ENCODE peak calls at places on chromosomes 13 and 19, in six cellular contexts. M is H9, I is neuronal stem cell, D is tibial artery, U is left ventricle myocardium inferior, S is BE2C. B is an unnamed sample. For H3K27me3 and H3K4me1, the result is how much of the 10 kb centered on the place peaks cover.

GRCh38 chr19:38893341-38893771 is 6.1 kb downstream of the SIRT2 start:
- DNase-seq in M (no peak), I (no peak), D (no peak), U (no peak), S (no peak), B (no peak)

GRCh38 chr13:40408602-40409001 is 257.8 kb downstream of the FOXO1 start:
- DNase-seq in M (no peak), I (no peak), D (no peak), U (no peak), S (no peak), B (no peak)

GRCh38 chr19:39497850-39498261 is 891 bp upstream of the DLL3 start:
- DNase-seq in M (peak), I (peak), D (no peak), U (no peak), S (peak), B (peak)

GRCh38 chr19:39997595-39998216 is 846 bp downstream of the ZNF546 start:
- DNase-seq in M (no peak), I (no peak), D (no peak), U (no peak), S (no peak), B (no peak)

GRCh38 chr19:13228561-13228960 is 78.3 kb downstream of the IER2 start:
- DNase-seq in M (no peak), I (no peak), D (no peak), U (no peak), S (no peak), B (no peak)

GRCh38 chr13:101292711-101293110 is 123.6 kb downstream of the NALCN start:
- DNase-seq in M (no peak), I (no peak), D (no peak), U (no peak), S (no peak), B (no peak)

GRCh38 chr13:28753208-28753892 is 34.6 kb upstream of the SLC46A3 start:
- DNase-seq in M (peak), I (no peak), D (peak), U (peak), S (peak), B (peak)

GRCh38 chr19:47778954-47779351 is 450 bp downstream of the SELENOW start:
- DNase-seq in M (no peak), I (no peak), D (peak), U (peak), S (no peak), B (peak)

GRCh38 chr13:47457631-47458030 is 543.4 kb downstream of the SUCLA2 start:
- DNase-seq in M (no peak), I (no peak), D (no peak), U (no peak), S (no peak), B (no peak)

GRCh38 chr19:46303702-46304397 is 7.0 kb downstream of the HIF3A start:
- DNase-seq in M (peak), I (peak), D (peak), U (peak), S (peak), B (peak)

GRCh38 chr13:99960663-99961440 is 10.7 kb downstream of the ZIC5 start:
- DNase-seq in M (no peak), I (no peak), D (no peak), U (no peak), S (no peak), B (no peak)

GRCh38 chr19:35045667-35046300 is 4.3 kb downstream of the HPN start:
- DNase-seq in M (peak), I (no peak), D (peak), U (no peak), S (no peak), B (no peak)

GRCh38 chr13:107301724-107302374 is 733.9 kb upstream of the ARGLU1 start:
- DNase-seq in M (peak), I (peak), D (no peak), U (no peak), S (peak), B (no peak)

GRCh38 chr19:4503224-4504170 is 14.8 kb downstream of the PLIN4 start:
- DNase-seq in M (no peak), I (no peak), D (no peak), U (no peak), S (peak), B (no peak)

GRCh38 chr13:113861433-113862030 is 2.3 kb downstream of the GAS6 start:
- DNase-seq in M (peak), I (no peak), D (no peak), U (no peak), S (peak), B (peak)

GRCh38 chr19:10848208-10848843 is at the start of gene C19orf38:
- DNase-seq in M (no peak), I (no peak), D (no peak), U (no peak), S (no peak), B (no peak)

GRCh38 chr19:53849237-53849676 is 18.4 kb upstream of the MYADM start:
- DNase-seq in M (no peak), I (no peak), D (no peak), U (no peak), S (no peak), B (no peak)

GRCh38 chr19:39007096-39007495 is 25.3 kb downstream of the FBXO27 start:
- DNase-seq in M (no peak), I (no peak), D (no peak), U (no peak), S (no peak), B (no peak)

GRCh38 chr19:51375504-51376221 is 3.2 kb upstream of the NKG7 start:
- DNase-seq in M (no peak), I (no peak), D (no peak), U (no peak), S (no peak), B (no peak)

GRCh38 chr19:11710313-11710712 is 28.4 kb downstream of the ZNF823 start:
- DNase-seq in M (no peak), I (no peak), D (no peak), U (no peak), S (no peak), B (no peak)

GRCh38 chr13:66995366-66995663 is 234.8 kb downstream of the PCDH9 start:
- DNase-seq in M (no peak), I (no peak), D (no peak), U (no peak), S (no peak), B (no peak)

GRCh38 chr13:46172531-46172991 is 9.4 kb downstream of the LCP1 start:
- DNase-seq in M (no peak), I (no peak), D (peak), U (no peak), S (no peak), B (no peak)

GRCh38 chr19:1264801-1265610 is 4.1 kb upstream of the CIRBP start:
- DNase-seq in M (peak), I (no peak), D (peak), U (peak), S (peak), B (peak)

GRCh38 chr19:15977690-15978089 is 28.9 kb downstream of the OR10H4 start:
- DNase-seq in M (no peak), I (no peak), D (no peak), U (no peak), S (no peak), B (no peak)

GRCh38 chr19:15971217-15971616 is 22.4 kb downstream of the OR10H4 start:
- DNase-seq in M (no peak), I (no peak), D (no peak), U (no peak), S (no peak), B (no peak)

GRCh38 chr19:15979293-15979692 is 30.5 kb downstream of the OR10H4 start:
- DNase-seq in M (no peak), I (no peak), D (no peak), U (no peak), S (no peak), B (no peak)

DNA sequence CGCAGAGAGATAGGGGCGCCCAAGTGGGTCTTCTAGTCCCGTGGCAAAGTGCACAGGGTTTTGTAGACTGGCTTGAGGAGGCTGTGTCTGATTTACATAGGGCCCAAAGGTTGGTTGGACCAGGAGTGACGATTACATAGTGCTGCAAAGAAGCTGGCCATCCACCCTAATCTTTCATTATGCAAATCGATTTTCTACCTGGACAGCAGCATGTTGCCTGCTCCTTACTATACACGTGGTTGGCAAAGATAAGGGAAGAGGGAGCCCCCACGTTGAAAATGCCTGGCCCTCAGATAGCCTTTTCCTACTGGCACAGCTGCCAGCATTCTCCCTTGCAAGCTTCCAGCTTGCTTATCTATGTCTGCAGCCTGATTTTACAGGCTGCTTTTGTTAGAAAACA is 28.4 kb downstream of the OR10H4 start:
- DNase-seq in M (no peak), I (no peak), D (no peak), U (no peak), S (no peak), B (no peak)
- H3K27me3 ChIP-seq in M (under half), I (under half), D (under half), U (half or more), S (under half), B (under half)

DNA sequence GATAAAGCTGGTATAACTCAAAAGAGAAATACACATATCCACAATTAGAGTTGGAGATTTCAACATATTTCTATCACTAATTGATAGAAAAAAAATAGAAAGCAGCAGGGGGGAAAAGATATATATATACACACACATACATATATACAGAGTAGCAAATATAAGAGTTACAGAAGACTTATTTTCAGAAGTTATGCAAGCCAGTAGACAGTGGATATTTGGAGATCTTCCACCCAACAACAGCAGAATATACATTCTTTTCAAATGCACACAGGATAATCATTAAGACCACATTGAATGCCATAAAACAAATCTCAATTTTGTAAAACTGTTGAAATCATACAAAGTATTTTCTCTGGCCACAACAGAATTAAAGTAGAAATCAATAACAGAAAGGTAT is 192.8 kb downstream of the LACC1 start:
- DNase-seq in M (no peak), I (no peak), D (no peak), U (no peak), S (no peak), B (no peak)
- H3K4me1 ChIP-seq in M (under half), I (under half), D (under half), U (under half), S (under half), B (under half)

GRCh38 chr13:96279904-96280303 is 190.0 kb downstream of the HS6ST3 start:
- DNase-seq in M (no peak), I (no peak), D (no peak), U (no peak), S (no peak), B (no peak)
- H3K27me3 ChIP-seq in M (under half), I (under half), D (under half), U (under half), S (under half), B (under half)

DNA sequence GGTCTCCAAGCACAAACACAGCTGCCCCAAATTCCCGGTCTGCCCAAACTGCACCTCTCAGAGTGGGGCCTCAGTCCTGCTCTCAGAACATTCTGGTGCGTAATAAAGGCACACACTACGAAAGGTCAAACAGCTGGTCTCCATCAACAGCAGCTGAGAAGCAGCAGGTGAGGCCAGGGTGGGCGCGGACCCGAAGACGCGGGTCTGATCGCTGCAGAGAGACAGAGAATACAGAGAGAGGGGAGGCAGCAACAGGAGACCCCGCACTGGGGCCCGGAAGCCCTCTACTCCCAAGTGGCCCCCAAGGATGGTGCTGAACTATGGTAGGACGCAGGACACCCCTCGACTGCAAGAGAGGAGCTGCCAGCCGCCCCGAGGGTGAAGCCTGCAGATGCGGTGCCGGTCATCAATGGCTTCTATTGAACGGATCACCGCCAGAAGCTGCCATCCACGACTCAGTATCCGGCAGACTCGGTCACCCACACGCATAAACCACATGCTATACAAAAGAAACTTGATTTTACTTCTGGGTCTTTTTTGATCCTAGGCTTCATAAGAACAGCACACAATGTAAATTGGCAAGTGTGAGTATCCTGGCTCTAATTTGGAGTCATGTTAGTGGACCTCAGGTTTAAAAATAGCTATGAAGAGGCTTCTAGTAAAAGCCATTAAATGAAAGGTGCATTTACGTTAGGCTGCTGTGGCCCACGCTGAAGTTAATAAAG is 33.4 kb downstream of the STK24 start:
- DNase-seq in M (no peak), I (no peak), D (no peak), U (no peak), S (no peak), B (no peak)
- H3K4me1 ChIP-seq in M (under half), I (under half), D (half or more), U (half or more), S (under half), B (under half)

DNA sequence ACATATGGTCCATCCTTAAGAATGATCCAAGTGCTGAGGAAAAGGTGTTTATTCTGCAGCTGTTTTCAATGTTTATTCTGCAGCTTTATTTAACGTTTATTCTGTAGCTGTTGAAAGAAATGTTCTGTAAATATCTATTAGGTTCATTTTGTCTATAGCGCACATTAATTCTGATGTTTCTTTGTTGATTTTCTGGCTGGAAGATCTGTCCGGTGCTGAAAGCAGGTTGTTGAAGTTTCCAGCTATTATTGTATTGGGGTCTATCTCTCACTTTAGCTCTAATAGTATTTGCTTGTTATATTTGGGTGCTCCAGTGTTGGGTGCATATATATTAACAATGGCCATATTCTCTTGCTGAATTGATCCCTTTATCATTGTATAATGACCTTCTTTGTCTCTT is 20.2 kb downstream of the CD70 start:
- DNase-seq in M (no peak), I (no peak), D (no peak), U (no peak), S (no peak), B (no peak)
- H3K27me3 ChIP-seq in M (under half), I (under half), D (under half), U (under half), S (under half), B (under half)

DNA sequence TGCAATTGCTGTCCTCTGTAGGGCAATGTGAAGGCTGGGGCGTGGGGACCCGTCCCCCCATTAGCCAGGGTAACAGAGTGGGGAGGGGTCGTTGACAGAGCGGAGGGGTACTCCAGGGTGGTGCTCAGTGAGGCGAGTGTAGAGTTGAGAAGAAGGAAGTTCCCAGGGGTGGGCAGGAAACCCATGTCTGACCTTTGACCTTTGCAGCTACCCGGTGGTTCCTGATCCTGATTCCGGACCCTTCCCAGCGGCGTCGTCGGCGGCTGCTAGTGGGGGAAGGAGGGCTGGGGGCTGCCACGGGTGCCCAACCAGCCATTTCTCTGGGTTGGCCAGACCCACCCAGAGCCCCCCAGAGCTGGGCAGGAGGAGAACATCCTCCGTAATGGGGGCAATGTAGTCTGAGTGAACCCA is 2.1 kb upstream of the PLVAP start:
- DNase-seq in M (peak), I (no peak), D (no peak), U (no peak), S (peak), B (no peak)
- H3K4me1 ChIP-seq in M (under half), I (under half), D (under half), U (under half), S (under half), B (under half)

DNA sequence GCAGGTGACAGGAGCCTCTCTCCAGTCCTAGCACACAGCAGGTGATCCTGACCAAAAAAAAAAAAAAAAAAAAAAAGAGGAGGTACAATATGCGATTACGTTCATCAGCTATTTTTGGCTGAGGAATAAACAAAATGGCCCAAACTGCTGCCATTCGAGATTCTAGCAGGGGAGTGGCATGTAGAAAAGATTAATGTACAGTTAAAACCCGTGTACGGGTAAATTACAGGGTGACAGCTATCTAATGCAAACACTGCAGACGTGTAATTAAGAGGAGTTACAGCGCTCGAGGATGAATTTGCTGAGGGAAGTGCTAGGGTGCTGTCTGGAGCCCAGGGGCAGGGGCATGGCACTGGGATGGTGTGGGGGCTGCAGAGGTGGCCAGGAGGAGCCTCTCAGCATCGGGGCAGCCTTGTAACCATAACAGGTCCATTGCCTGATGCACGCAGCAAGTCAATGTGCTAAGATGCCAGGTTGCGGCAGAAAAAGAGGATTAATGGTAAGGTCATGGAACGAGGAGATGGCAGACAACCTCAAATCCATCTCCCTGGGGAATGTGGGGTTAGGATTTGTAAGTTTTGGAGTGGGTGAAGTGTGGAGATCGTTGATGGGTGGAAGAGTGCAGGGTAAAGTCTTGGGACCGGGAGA is 17.4 kb downstream of the CHST8 start:
- DNase-seq in M (peak), I (no peak), D (no peak), U (no peak), S (no peak), B (no peak)
- H3K27me3 ChIP-seq in M (under half), I (under half), D (under half), U (half or more), S (under half), B (under half)

B was measured in colonic mucosa.